ENCODE peak calls at places on chromosomes 1 and 21, in five cellular contexts. One of them, this sample, is unnamed. For H3K36me3, the result is how much of the 10 kb centered on the place peaks cover.

GRCh38 chr1:202965441-202965821 is 1.6 kb downstream of the CYB5R1 start:
- DNase-seq in PC-3: no peak
- DNase-seq in cardiac muscle cell: no peak
- DNase-seq in upper lobe of right lung: no peak
- DNase-seq in hepatocyte: no peak
- DNase-seq in this sample: no peak

GRCh38 chr21:42537106-42537742 is 23.6 kb downstream of the SLC37A1 start:
- DNase-seq in PC-3: peak
- DNase-seq in cardiac muscle cell: no peak
- DNase-seq in upper lobe of right lung: peak
- DNase-seq in hepatocyte: no peak
- DNase-seq in this sample: no peak

GRCh38 chr1:184112176-184112948 is 60.8 kb downstream of the TSEN15 start:
- DNase-seq in PC-3: peak
- DNase-seq in cardiac muscle cell: no peak
- DNase-seq in upper lobe of right lung: no peak
- DNase-seq in hepatocyte: no peak
- DNase-seq in this sample: no peak

GRCh38 chr1:2980073-2980791 is 41.0 kb upstream of the ACTRT2 start:
- DNase-seq in PC-3: no peak
- DNase-seq in cardiac muscle cell: no peak
- DNase-seq in upper lobe of right lung: peak
- DNase-seq in hepatocyte: no peak
- DNase-seq in this sample: no peak

GRCh38 chr1:223731076-223731770 is 18.9 kb downstream of the CAPN2 start:
- DNase-seq in PC-3: peak
- DNase-seq in cardiac muscle cell: peak
- DNase-seq in upper lobe of right lung: peak
- DNase-seq in hepatocyte: peak
- DNase-seq in this sample: no peak

GRCh38 chr1:38034871-38035270 is 11.7 kb downstream of the POU3F1 start:
- DNase-seq in PC-3: no peak
- DNase-seq in cardiac muscle cell: no peak
- DNase-seq in upper lobe of right lung: peak
- DNase-seq in hepatocyte: no peak
- DNase-seq in this sample: no peak

GRCh38 chr21:34582506-34583150 is 32.3 kb downstream of the RCAN1 start:
- DNase-seq in PC-3: peak
- DNase-seq in cardiac muscle cell: peak
- DNase-seq in upper lobe of right lung: no peak
- DNase-seq in hepatocyte: peak
- DNase-seq in this sample: no peak

GRCh38 chr21:34613679-34614442 is 1.1 kb downstream of the RCAN1 start:
- DNase-seq in PC-3: peak
- DNase-seq in cardiac muscle cell: no peak
- DNase-seq in upper lobe of right lung: no peak
- DNase-seq in hepatocyte: peak
- DNase-seq in this sample: peak

GRCh38 chr1:162302660-162303344 is 73.9 kb downstream of the SPATA46 start:
- DNase-seq in PC-3: peak
- DNase-seq in cardiac muscle cell: no peak
- DNase-seq in upper lobe of right lung: no peak
- DNase-seq in hepatocyte: no peak
- DNase-seq in this sample: no peak

GRCh38 chr1:192524223-192524622 is 51.4 kb upstream of the RGS1 start:
- DNase-seq in PC-3: no peak
- DNase-seq in cardiac muscle cell: no peak
- DNase-seq in upper lobe of right lung: no peak
- DNase-seq in hepatocyte: no peak
- DNase-seq in this sample: no peak

GRCh38 chr1:97192872-97193572 is 471.4 kb downstream of the PTBP2 start:
- DNase-seq in PC-3: peak
- DNase-seq in cardiac muscle cell: no peak
- DNase-seq in upper lobe of right lung: no peak
- DNase-seq in hepatocyte: peak
- DNase-seq in this sample: no peak

GRCh38 chr1:89780721-89781120 is 40.1 kb upstream of the LRRC8D start:
- DNase-seq in PC-3: peak
- DNase-seq in cardiac muscle cell: no peak
- DNase-seq in upper lobe of right lung: no peak
- DNase-seq in hepatocyte: peak
- DNase-seq in this sample: no peak

GRCh38 chr1:113980120-113980519 is 846 bp downstream of the OLFML3 start:
- DNase-seq in PC-3: no peak
- DNase-seq in cardiac muscle cell: peak
- DNase-seq in upper lobe of right lung: no peak
- DNase-seq in hepatocyte: peak
- DNase-seq in this sample: no peak

GRCh38 chr21:31354604-31355443 is 10.8 kb upstream of the TIAM1 start:
- DNase-seq in PC-3: peak
- DNase-seq in cardiac muscle cell: no peak
- DNase-seq in upper lobe of right lung: no peak
- DNase-seq in hepatocyte: no peak
- DNase-seq in this sample: peak

GRCh38 chr21:25709684-25710265 is 24.9 kb downstream of the ATP5PF start:
- DNase-seq in PC-3: no peak
- DNase-seq in cardiac muscle cell: no peak
- DNase-seq in upper lobe of right lung: no peak
- DNase-seq in hepatocyte: no peak
- DNase-seq in this sample: no peak

GRCh38 chr1:14466006-14466405 is 132.5 kb upstream of the KAZN start:
- DNase-seq in PC-3: peak
- DNase-seq in cardiac muscle cell: no peak
- DNase-seq in upper lobe of right lung: no peak
- DNase-seq in hepatocyte: no peak
- DNase-seq in this sample: no peak

GRCh38 chr21:35995522-35996088 is 64.7 kb downstream of the SETD4 start:
- DNase-seq in PC-3: peak
- DNase-seq in cardiac muscle cell: no peak
- DNase-seq in upper lobe of right lung: no peak
- DNase-seq in hepatocyte: no peak
- DNase-seq in this sample: no peak

GRCh38 chr1:17635811-17636210 is 96.3 kb downstream of the ARHGEF10L start:
- DNase-seq in PC-3: no peak
- DNase-seq in cardiac muscle cell: no peak
- DNase-seq in upper lobe of right lung: peak
- DNase-seq in hepatocyte: no peak
- DNase-seq in this sample: no peak
- H3K36me3 ChIP-seq in PC-3: under half
- H3K36me3 ChIP-seq in cardiac muscle cell: under half
- H3K36me3 ChIP-seq in upper lobe of right lung: half or more
- H3K36me3 ChIP-seq in hepatocyte: under half
- H3K36me3 ChIP-seq in this sample: under half

GRCh38 chr1:16145988-16146887 is 9.6 kb downstream of the EPHA2 start:
- DNase-seq in PC-3: peak
- DNase-seq in cardiac muscle cell: peak
- DNase-seq in upper lobe of right lung: peak
- DNase-seq in hepatocyte: peak
- DNase-seq in this sample: no peak

GRCh38 chr1:16148329-16149092 is 7.4 kb downstream of the EPHA2 start:
- DNase-seq in PC-3: no peak
- DNase-seq in cardiac muscle cell: no peak
- DNase-seq in upper lobe of right lung: no peak
- DNase-seq in hepatocyte: no peak
- DNase-seq in this sample: no peak

GRCh38 chr1:16147615-16147926 is 8.3 kb downstream of the EPHA2 start:
- DNase-seq in PC-3: no peak
- DNase-seq in cardiac muscle cell: no peak
- DNase-seq in upper lobe of right lung: no peak
- DNase-seq in hepatocyte: no peak
- DNase-seq in this sample: no peak

GRCh38 chr1:16145030-16145987 is 10.6 kb downstream of the EPHA2 start:
- DNase-seq in PC-3: peak
- DNase-seq in cardiac muscle cell: peak
- DNase-seq in upper lobe of right lung: peak
- DNase-seq in hepatocyte: peak
- DNase-seq in this sample: no peak

DNA sequence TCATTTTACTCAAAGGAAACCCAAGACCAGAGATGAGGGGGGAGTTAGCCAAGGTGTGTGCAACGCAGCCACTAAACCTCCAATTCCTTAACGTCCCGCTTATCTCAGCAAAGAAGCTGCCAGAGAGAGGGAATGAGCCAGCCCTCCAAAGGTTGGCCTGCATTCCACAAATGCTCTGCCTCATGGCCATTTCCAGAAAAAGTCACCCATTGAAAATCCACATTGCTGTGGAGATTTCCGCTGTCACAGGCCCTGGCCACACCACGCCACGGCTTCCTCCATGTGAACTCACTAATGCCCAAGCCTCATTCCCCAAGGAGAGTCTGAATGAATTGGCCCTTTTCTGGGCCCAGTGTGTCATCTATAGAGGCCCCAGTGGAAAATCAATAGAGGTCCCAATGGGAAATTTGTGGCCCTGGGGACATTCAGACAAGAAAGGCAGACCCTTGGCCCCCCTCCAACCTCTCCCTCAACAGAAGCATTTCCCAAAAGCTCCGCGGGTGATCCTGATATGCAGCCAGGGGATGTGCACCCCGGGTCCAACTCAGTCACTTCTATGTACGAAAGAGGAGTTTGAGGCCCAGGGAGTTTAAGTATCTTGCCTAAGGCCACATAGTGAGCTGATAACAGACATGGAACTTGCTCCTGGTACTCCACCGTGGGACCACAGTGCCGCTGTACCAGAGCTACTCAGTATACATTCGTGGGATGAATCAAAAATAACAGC is 8.8 kb downstream of the EPHA2 start:
- DNase-seq in PC-3: peak
- DNase-seq in cardiac muscle cell: peak
- DNase-seq in upper lobe of right lung: no peak
- DNase-seq in hepatocyte: no peak
- DNase-seq in this sample: no peak
- H3K4me3 ChIP-seq in PC-3: peak
- H3K4me3 ChIP-seq in cardiac muscle cell: no peak
- H3K4me3 ChIP-seq in upper lobe of right lung: no peak
- H3K4me3 ChIP-seq in hepatocyte: no peak
- H3K4me3 ChIP-seq in this sample: no peak

GRCh38 chr1:230141002-230141648 is 74.1 kb downstream of the GALNT2 start:
- DNase-seq in PC-3: no peak
- DNase-seq in cardiac muscle cell: no peak
- DNase-seq in upper lobe of right lung: no peak
- DNase-seq in hepatocyte: no peak
- DNase-seq in this sample: no peak
- H3K27ac ChIP-seq in PC-3: no peak
- H3K27ac ChIP-seq in cardiac muscle cell: no peak
- H3K27ac ChIP-seq in upper lobe of right lung: no peak
- H3K27ac ChIP-seq in hepatocyte: no peak
- H3K27ac ChIP-seq in this sample: no peak

GRCh38 chr1:39754026-39754569 is 15.4 kb downstream of the PPIE start:
- DNase-seq in PC-3: peak
- DNase-seq in cardiac muscle cell: no peak
- DNase-seq in upper lobe of right lung: no peak
- DNase-seq in hepatocyte: no peak
- DNase-seq in this sample: no peak
- H3K36me3 ChIP-seq in PC-3: half or more
- H3K36me3 ChIP-seq in cardiac muscle cell: under half
- H3K36me3 ChIP-seq in upper lobe of right lung: half or more
- H3K36me3 ChIP-seq in hepatocyte: under half
- H3K36me3 ChIP-seq in this sample: half or more

GRCh38 chr1:33344896-33345295 is 24.0 kb upstream of the A3GALT2 start:
- DNase-seq in PC-3: no peak
- DNase-seq in cardiac muscle cell: no peak
- DNase-seq in upper lobe of right lung: no peak
- DNase-seq in hepatocyte: no peak
- DNase-seq in this sample: no peak
- H3K4me3 ChIP-seq in PC-3: no peak
- H3K4me3 ChIP-seq in cardiac muscle cell: no peak
- H3K4me3 ChIP-seq in upper lobe of right lung: no peak
- H3K4me3 ChIP-seq in hepatocyte: no peak
- H3K4me3 ChIP-seq in this sample: no peak

GRCh38 chr1:181413195-181413815 is 70.0 kb upstream of the CACNA1E start:
- DNase-seq in PC-3: no peak
- DNase-seq in cardiac muscle cell: no peak
- DNase-seq in upper lobe of right lung: no peak
- DNase-seq in hepatocyte: no peak
- DNase-seq in this sample: no peak
- H3K27ac ChIP-seq in PC-3: no peak
- H3K27ac ChIP-seq in cardiac muscle cell: no peak
- H3K27ac ChIP-seq in upper lobe of right lung: no peak
- H3K27ac ChIP-seq in hepatocyte: no peak
- H3K27ac ChIP-seq in this sample: no peak

DNA sequence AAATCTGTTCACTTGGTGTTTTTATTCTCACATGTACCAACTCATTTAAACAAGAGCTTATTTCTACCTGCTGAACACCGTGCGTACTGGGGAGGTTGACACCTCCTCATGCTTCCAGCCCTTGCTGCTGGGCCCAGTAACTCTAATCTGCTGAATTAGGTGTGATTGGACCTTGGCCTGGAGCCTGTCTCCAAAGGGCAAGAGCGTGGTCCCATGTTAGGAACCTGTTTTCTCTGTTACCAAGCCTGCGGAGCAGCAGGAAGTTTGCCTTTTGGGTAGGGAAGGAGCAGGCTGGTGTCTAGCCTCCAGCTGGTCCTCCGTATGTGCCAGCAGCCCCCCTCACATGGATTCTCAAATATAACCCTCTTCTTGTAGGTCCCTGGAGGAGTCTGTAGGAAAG is 10.9 kb upstream of the SLC27A3 start:
- DNase-seq in PC-3: no peak
- DNase-seq in cardiac muscle cell: no peak
- DNase-seq in upper lobe of right lung: no peak
- DNase-seq in hepatocyte: no peak
- DNase-seq in this sample: no peak
- H3K36me3 ChIP-seq in PC-3: half or more
- H3K36me3 ChIP-seq in cardiac muscle cell: half or more
- H3K36me3 ChIP-seq in upper lobe of right lung: half or more
- H3K36me3 ChIP-seq in hepatocyte: under half
- H3K36me3 ChIP-seq in this sample: under half

This sample was measured in CD8-positive, alpha-beta memory T cell.